ENCODE peak calls at places on chromosome 15, in five cellular contexts. H, U, D, A and C are unnamed samples.

GRCh38 chr15:47188766-47189507 is 528.4 kb upstream of the SEMA6D start:
- DNase-seq in H (no peak), U (no peak), D (no peak), A (no peak), C (no peak)

GRCh38 chr15:55774113-55774970 is 31.4 kb upstream of the PRTG start:
- DNase-seq in H (peak; percentile 44), U (peak; percentile 33), D (peak; percentile 45), A (peak; percentile 44), C (no peak)

GRCh38 chr15:48285329-48286214 is 45.7 kb upstream of the DUT start:
- DNase-seq in H (peak; percentile 89), U (peak; percentile 58), D (peak; percentile 77), A (peak; percentile 90), C (peak; percentile 32)

GRCh38 chr15:86915811-86916331 is 836.2 kb downstream of the AGBL1 start:
- DNase-seq in H (peak; percentile 87), U (peak; percentile 31), D (peak; percentile 69), A (no peak), C (no peak)

GRCh38 chr15:52786436-52787122 is 3.6 kb downstream of the ONECUT1 start:
- DNase-seq in H (no peak), U (peak; percentile 43), D (no peak), A (no peak), C (no peak)

GRCh38 chr15:33068007-33068441 is 126.5 kb downstream of the FMN1 start:
- DNase-seq in H (peak; percentile 37), U (peak; percentile 66), D (peak; percentile 68), A (no peak), C (no peak)

GRCh38 chr15:97077930-97078329 is 747.4 kb downstream of the NR2F2 start:
- DNase-seq in H (no peak), U (no peak), D (no peak), A (no peak), C (no peak)

GRCh38 chr15:49984436-49984835 is 134.6 kb downstream of the ATP8B4 start:
- DNase-seq in H (no peak), U (no peak), D (no peak), A (no peak), C (no peak)

GRCh38 chr15:62622775-62623174 is 419.8 kb upstream of the TPM1 start:
- DNase-seq in H (no peak), U (no peak), D (no peak), A (no peak), C (no peak)

GRCh38 chr15:56028430-56028829 is 35.0 kb upstream of the NEDD4 start:
- DNase-seq in H (no peak), U (no peak), D (no peak), A (no peak), C (no peak)

GRCh38 chr15:31078461-31078860 is 23.1 kb downstream of the TRPM1 start:
- DNase-seq in H (no peak), U (no peak), D (no peak), A (no peak), C (no peak)

GRCh38 chr15:83164409-83165404 is 42.9 kb downstream of the HDGFL3 start:
- DNase-seq in H (peak; percentile 65), U (no peak), D (peak; percentile 44), A (peak; percentile 80), C (peak; percentile 9)

GRCh38 chr15:67521770-67522568 is 1.0 kb downstream of the C15orf61 start:
- DNase-seq in H (peak; percentile 55), U (no peak), D (peak; percentile 86), A (peak; percentile 57), C (no peak)

DNA sequence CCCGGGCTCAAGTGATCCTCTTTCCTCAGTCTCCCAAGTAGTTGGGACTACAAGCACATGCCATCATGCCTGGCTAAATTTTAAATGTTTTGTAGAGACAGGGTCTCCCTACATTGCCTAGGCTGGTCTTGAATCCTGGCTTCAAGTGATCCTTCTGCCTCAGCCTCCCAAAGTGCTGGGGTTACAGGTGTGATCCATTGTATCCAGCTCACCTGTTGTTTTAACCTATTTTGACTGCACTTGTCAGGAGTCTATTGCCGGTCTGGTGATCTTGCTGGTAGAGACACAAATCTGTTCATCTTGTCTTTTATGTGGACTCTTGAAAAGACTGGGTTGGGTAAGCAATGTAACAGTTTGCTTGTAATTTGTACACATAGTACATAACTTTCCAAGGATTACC is 7.9 kb downstream of the IREB2 start:
- DNase-seq in H (no peak), U (no peak), D (no peak), A (no peak), C (no peak)
- H3K36me3 ChIP-seq in H (peaks cover 31% of the 10 kb centered on the region), U (peaks cover 20% of the 10 kb centered on the region), D (peaks cover 22% of the 10 kb centered on the region), A (peaks cover 3% of the 10 kb centered on the region), C (peaks cover 13% of the 10 kb centered on the region)

DNA sequence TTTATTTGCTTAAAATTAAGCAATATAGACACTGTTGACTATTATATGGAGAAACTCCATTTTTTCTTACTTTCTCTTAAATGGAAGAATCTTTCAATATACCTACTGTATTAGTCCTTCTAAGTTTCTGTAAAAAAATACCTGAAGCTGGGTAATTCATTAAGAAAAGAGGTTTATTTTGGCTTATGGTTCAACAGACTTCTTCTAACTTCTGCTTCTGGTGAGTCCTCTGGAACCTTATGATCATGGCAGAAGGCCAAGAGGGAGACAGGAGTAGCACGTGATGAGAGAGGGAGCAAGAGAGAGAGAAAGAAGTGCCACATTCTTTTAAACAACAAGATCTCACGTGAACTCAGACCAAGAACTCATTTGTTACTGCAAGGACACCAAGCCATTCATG is 573.3 kb downstream of the MCTP2 start:
- DNase-seq in H (no peak), U (no peak), D (no peak), A (no peak), C (no peak)
- H2AFZ ChIP-seq in H (no peak overlapping the region), U (no peak overlapping the region), D (no peak overlapping the region), A (no peak overlapping the region), C (no peak overlapping the region)

GRCh38 chr15:88998980-88999713 is 86.0 kb upstream of the MFGE8 start:
- DNase-seq in H (no peak), U (no peak), D (no peak), A (no peak), C (no peak)
- H3K36me3 ChIP-seq in H (no peaks in the 10 kb centered on the region), U (no peaks in the 10 kb centered on the region), D (no peaks in the 10 kb centered on the region), A (no peaks in the 10 kb centered on the region), C (no peaks in the 10 kb centered on the region)

GRCh38 chr15:78259232-78259631 is 5.1 kb upstream of the DNAJA4 start:
- DNase-seq in H (no peak), U (no peak), D (no peak), A (no peak), C (no peak)
- H2AFZ ChIP-seq in H (no peak overlapping the region), U (no peak overlapping the region), D (no peak overlapping the region), A (no peak overlapping the region), C (no peak overlapping the region)

DNA sequence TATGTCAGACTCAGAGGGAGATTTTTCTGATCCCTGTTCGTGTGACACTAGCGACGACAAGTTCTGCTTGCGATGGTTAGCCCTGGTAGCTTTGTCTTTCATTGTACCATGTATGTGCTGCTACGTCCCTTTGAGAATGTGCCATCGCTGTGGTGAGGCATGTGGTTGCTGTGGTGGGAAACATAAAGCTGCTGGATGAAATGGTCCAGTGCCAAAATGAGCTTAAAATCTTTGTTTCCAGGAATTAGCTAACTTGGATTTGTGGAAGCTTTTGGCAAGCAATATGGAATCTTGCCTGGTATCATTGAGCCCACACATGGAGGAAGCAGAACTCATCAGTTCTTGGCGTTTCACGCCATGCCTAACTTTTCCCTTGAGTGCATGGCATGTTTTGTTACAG is 98.8 kb downstream of the SPRED1 start:
- DNase-seq in H (no peak), U (no peak), D (no peak), A (no peak), C (no peak)
- H3K36me3 ChIP-seq in H (peaks cover 5% of the 10 kb centered on the region), U (peaks cover 4% of the 10 kb centered on the region), D (peaks cover 41% of the 10 kb centered on the region), A (peaks cover 4% of the 10 kb centered on the region), C (peaks cover 7% of the 10 kb centered on the region)

GRCh38 chr15:58423858-58424608 is 7.8 kb upstream of the LIPC start:
- DNase-seq in H (no peak), U (no peak), D (peak; percentile 84), A (no peak), C (no peak)
- H2AFZ ChIP-seq in H (no peak overlapping the region), U (peak overlapping the region; percentile 52), D (peak overlapping the region; percentile 74), A (no peak overlapping the region), C (no peak overlapping the region)